ENCODE peak calls at places on chromosome 3, in seven cellular contexts. G, B, Q, R, T, S and E are unnamed samples.

GRCh38 chr3:66542153-66542552 is 41.3 kb upstream of the LRIG1 start:
- DNase-seq in G (no peak), B (no peak), Q (no peak), R (no peak), T (no peak), S (no peak), E (no peak)

GRCh38 chr3:27431116-27431515 is 53.1 kb downstream of the SLC4A7 start:
- DNase-seq in G (peak; percentile 22), B (no peak), Q (no peak), R (no peak), T (peak; percentile 39), S (no peak), E (no peak)

GRCh38 chr3:187739561-187740445 is 5.5 kb downstream of the BCL6 start:
- DNase-seq in G (peak; percentile 92), B (peak; percentile 80), Q (peak; percentile 80), R (peak; percentile 83), T (peak; percentile 82), S (peak; percentile 95), E (peak; percentile 82)

GRCh38 chr3:100158877-100159563 is 44.7 kb upstream of the FILIP1L start:
- DNase-seq in G (no peak), B (no peak), Q (no peak), R (no peak), T (no peak), S (no peak), E (no peak)

GRCh38 chr3:43023066-43023465 is 44.0 kb downstream of the GASK1A start:
- DNase-seq in G (no peak), B (no peak), Q (no peak), R (no peak), T (no peak), S (no peak), E (no peak)

GRCh38 chr3:117016359-117016758 is 306.8 kb downstream of the TUSC7 start:
- DNase-seq in G (peak; percentile 15), B (no peak), Q (no peak), R (no peak), T (no peak), S (no peak), E (no peak)

GRCh38 chr3:188507244-188507720 is 353.3 kb downstream of the LPP start:
- DNase-seq in G (peak; percentile 32), B (no peak), Q (no peak), R (no peak), T (no peak), S (no peak), E (no peak)

GRCh38 chr3:11390411-11391171 is 118.4 kb downstream of the ATG7 start:
- DNase-seq in G (no peak), B (no peak), Q (no peak), R (no peak), T (no peak), S (no peak), E (no peak)

GRCh38 chr3:10774129-10774670 is 41.8 kb upstream of the SLC6A11 start:
- DNase-seq in G (no peak), B (no peak), Q (no peak), R (no peak), T (peak; percentile 52), S (no peak), E (no peak)

GRCh38 chr3:118504906-118505305 is 529.7 kb downstream of the IGSF11 start:
- DNase-seq in G (no peak), B (no peak), Q (no peak), R (no peak), T (no peak), S (no peak), E (no peak)

GRCh38 chr3:133384331-133385027 is 15.4 kb upstream of the BFSP2 start:
- DNase-seq in G (peak; percentile 89), B (peak; percentile 55), Q (peak; percentile 38), R (peak; percentile 25), T (peak; percentile 82), S (peak; percentile 64), E (peak; percentile 69)

GRCh38 chr3:59580499-59580898 is 530.7 kb upstream of the CFAP20DC start:
- DNase-seq in G (no peak), B (no peak), Q (no peak), R (no peak), T (no peak), S (no peak), E (no peak)

GRCh38 chr3:15636028-15636709 is 34.6 kb downstream of the BTD start:
- DNase-seq in G (no peak), B (peak; percentile 38), Q (no peak), R (no peak), T (no peak), S (no peak), E (no peak)

GRCh38 chr3:14371573-14372474 is 30.6 kb upstream of the SLC6A6 start:
- DNase-seq in G (peak; percentile 79), B (peak; percentile 86), Q (peak; percentile 89), R (peak; percentile 91), T (peak; percentile 97), S (no peak), E (peak; percentile 70)

GRCh38 chr3:134114726-134115125 is 85.0 kb upstream of the SLCO2A1 start:
- DNase-seq in G (no peak), B (no peak), Q (no peak), R (no peak), T (no peak), S (no peak), E (no peak)

GRCh38 chr3:5568451-5568850 is 380.9 kb downstream of the EDEM1 start:
- DNase-seq in G (peak; percentile 52), B (no peak), Q (no peak), R (peak; percentile 44), T (no peak), S (no peak), E (no peak)

GRCh38 chr3:187738400-187739124 is 6.7 kb downstream of the BCL6 start:
- DNase-seq in G (peak; percentile 93), B (peak; percentile 95), Q (peak; percentile 88), R (peak; percentile 90), T (peak; percentile 95), S (peak; percentile 87), E (peak; percentile 93)

GRCh38 chr3:99731499-99731898 is 86.2 kb upstream of the CMSS1 start:
- DNase-seq in G (no peak), B (no peak), Q (no peak), R (no peak), T (no peak), S (no peak), E (no peak)

GRCh38 chr3:76096836-76097587 is 311.7 kb upstream of the ZNF717 start:
- DNase-seq in G (no peak), B (no peak), Q (no peak), R (no peak), T (no peak), S (no peak), E (no peak)

GRCh38 chr3:15331606-15332404 is 581 bp downstream of the SH3BP5 start:
- DNase-seq in G (no peak), B (peak; percentile 27), Q (peak; percentile 33), R (peak; percentile 46), T (peak; percentile 62), S (peak; percentile 71), E (peak; percentile 71)

GRCh38 chr3:44886561-44886960 is 12.2 kb downstream of the TGM4 start:
- DNase-seq in G (no peak), B (no peak), Q (no peak), R (no peak), T (no peak), S (no peak), E (no peak)

GRCh38 chr3:32325957-32326356 is 65.7 kb upstream of the CMTM7 start:
- DNase-seq in G (no peak), B (no peak), Q (no peak), R (no peak), T (peak; percentile 95), S (no peak), E (no peak)

GRCh38 chr3:34159613-34160420 is 361.4 kb downstream of the PDCD6IP start:
- DNase-seq in G (no peak), B (no peak), Q (no peak), R (no peak), T (no peak), S (no peak), E (no peak)

GRCh38 chr3:159263750-159264561 is 462.1 kb downstream of the MFSD1 start:
- DNase-seq in G (peak; percentile 69), B (peak; percentile 11), Q (no peak), R (no peak), T (peak; percentile 27), S (no peak), E (no peak)
- TF ChIP-seq CTCF in G (peak; percentile 79), B (peak; percentile 61), Q (peak; percentile 80), R (peak; percentile 49), T (peak; percentile 21), S (no peak), E (no peak)

DNA sequence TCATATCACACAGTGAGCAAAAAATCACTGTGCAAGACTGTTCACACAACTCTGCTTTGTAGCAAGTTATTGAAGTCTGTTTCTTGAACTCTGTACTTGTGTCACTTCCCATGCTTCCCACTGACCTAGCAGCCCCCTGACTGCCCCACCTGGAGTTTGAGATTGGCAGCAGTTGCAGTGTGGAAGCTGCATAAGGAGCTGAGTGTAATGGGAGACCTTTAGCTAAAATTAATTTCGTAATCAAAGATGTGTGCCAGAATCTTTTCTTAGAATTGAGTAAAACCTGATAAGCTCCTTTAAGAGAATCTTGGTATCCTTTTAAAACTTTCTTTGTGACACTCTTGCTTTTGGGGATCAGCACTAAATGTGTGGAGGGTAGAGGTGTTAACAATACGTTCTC is 42.8 kb downstream of the NKIRAS1 start:
- DNase-seq in G (no peak), B (no peak), Q (no peak), R (no peak), T (no peak), S (no peak), E (no peak)
- H3K4me1 ChIP-seq in G (peaks cover 9% of the 10 kb centered on the region), B (no peaks in the 10 kb centered on the region), Q (peaks cover 69% of the 10 kb centered on the region), R (peaks cover 9% of the 10 kb centered on the region), T (peaks cover 27% of the 10 kb centered on the region), S (peaks cover 6% of the 10 kb centered on the region), E (peaks cover 5% of the 10 kb centered on the region)

DNA sequence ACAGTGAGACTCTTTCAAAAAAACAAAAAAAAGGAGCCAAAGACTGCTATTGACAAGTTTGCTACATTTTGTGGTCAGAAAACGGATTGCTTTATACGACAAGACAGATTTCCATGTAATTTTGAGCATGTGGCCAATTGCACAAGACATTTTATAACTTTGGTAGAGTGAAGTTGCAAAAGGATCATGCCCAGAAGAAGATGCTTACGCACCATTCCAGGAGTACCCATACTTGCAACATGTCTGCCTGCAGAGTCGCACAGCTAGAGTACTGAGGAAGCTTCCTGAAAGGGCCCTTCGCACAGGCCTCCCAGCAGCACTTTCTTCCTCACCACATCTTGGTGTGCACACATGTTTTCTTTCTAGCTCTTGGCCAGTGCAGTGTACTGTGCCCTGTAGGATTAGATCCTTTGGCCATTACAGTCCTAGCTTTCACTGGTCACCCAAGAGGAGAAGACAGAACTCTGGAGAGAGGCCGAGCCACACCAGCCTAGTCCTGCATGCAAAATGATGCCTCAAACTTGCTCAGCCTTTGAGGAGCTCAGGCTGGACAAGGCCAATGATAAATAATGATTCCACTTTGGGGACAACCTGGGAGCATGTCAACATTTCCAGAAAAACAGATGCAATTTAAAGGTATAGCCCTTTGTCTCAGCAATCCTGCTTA is 11.7 kb downstream of the CHDH start:
- DNase-seq in G (no peak), B (no peak), Q (no peak), R (no peak), T (no peak), S (no peak), E (no peak)
- TF ChIP-seq CTCF in G (no peak), B (no peak), Q (no peak), R (no peak), T (no peak), S (no peak), E (no peak)

DNA sequence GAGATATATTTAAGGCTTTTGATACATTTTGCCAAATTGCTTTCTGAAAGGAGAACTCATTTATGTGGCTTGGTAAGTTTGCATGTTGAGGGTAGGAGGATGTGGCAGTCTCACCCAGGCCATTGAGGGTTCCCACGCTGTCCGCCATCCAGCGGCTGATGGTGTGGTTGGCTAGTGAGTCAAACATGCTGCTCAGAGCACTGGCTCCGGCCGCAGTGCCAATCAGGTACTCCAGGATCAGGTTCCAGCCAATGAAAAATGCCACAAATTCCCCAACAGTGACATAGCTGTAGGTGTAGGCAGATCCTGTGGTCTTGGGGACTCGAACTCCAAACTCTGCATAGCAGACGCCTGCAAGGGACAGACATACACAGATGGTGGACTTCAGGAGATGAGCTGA is 82.3 kb downstream of the CLDN11 start:
- DNase-seq in G (no peak), B (no peak), Q (no peak), R (no peak), T (no peak), S (no peak), E (no peak)
- H3K4me1 ChIP-seq in G (no peaks in the 10 kb centered on the region), B (no peaks in the 10 kb centered on the region), Q (no peaks in the 10 kb centered on the region), R (no peaks in the 10 kb centered on the region), T (no peaks in the 10 kb centered on the region), S (peaks cover 24% of the 10 kb centered on the region), E (no peaks in the 10 kb centered on the region)